ENCODE peak calls at places on chromosome 5, in nine cellular contexts. Y, S, L, X, P, J, K, Q and U are unnamed samples.

GRCh38 chr5:83553000-83553486 is 81.5 kb downstream of the VCAN start:
- DNase-seq in Y (peak), P (no peak), Q (no peak), L (peak), J (no peak), X (no peak), K (no peak), S (no peak), U (no peak)

GRCh38 chr5:39381376-39381775 is 17.1 kb upstream of the C9 start:
- DNase-seq in X (no peak), K (no peak), J (no peak), P (no peak), S (no peak), Q (no peak), L (no peak), Y (no peak), U (no peak)

GRCh38 chr5:82234880-82235279 is 43.3 kb downstream of the RPS23 start:
- DNase-seq in P (no peak), J (no peak), L (no peak), K (no peak), Y (no peak), S (no peak), X (no peak), Q (no peak), U (no peak)

GRCh38 chr5:141618030-141618803 is 583 bp downstream of the DIAPH1 start:
- DNase-seq in J (no peak), Y (peak), Q (peak), L (peak), X (peak), P (peak), K (no peak), S (peak), U (no peak)

GRCh38 chr5:151104795-151105194 is 24.0 kb upstream of the TNIP1 start:
- DNase-seq in S (peak), L (no peak), Y (no peak), Q (peak), J (no peak), P (no peak), K (no peak), X (peak), U (no peak)

GRCh38 chr5:97136471-97136870 is 5.9 kb downstream of the LIX1 start:
- DNase-seq in X (no peak), Q (no peak), P (no peak), Y (no peak), K (no peak), S (no peak), L (no peak), J (no peak), U (no peak)

GRCh38 chr5:136063778-136064465 is 35.1 kb downstream of the TGFBI start:
- DNase-seq in S (no peak), X (no peak), P (no peak), J (no peak), Q (peak), K (no peak), Y (no peak), L (no peak), U (no peak)

GRCh38 chr5:43251754-43252153 is 59.7 kb downstream of the NIM1K start:
- DNase-seq in J (no peak), Q (no peak), P (no peak), S (no peak), L (no peak), X (no peak), Y (no peak), K (no peak), U (no peak)

GRCh38 chr5:178361657-178362445 is 129.2 kb upstream of the PHYKPL start:
- DNase-seq in X (no peak), J (no peak), Y (no peak), S (no peak), P (no peak), L (no peak), K (no peak), Q (no peak), U (no peak)